ENCODE peak calls at places on chromosomes 6 and 20, in nine cellular contexts. L, T, J, W, I, A, Y, H and R are unnamed samples.

GRCh38 chr6:109222848-109223247 is 127.5 kb downstream of the CEP57L1 start:
- DNase-seq in L (no peak), W (no peak), J (no peak), H (no peak), A (no peak), Y (no peak), T (no peak), I (no peak), R (no peak)

GRCh38 chr20:25280051-25280573 is 32.2 kb downstream of the PYGB start:
- DNase-seq in L (no peak), W (no peak), J (no peak), I (no peak), T (no peak), H (no peak), Y (no peak), A (no peak), R (no peak)

GRCh38 chr20:1003920-1004697 is 2.0 kb upstream of the RSPO4 start:
- DNase-seq in I (no peak), L (no peak), T (no peak), J (no peak), H (no peak), Y (no peak), W (no peak), A (no peak), R (no peak)

GRCh38 chr6:152950240-152950639 is 32.6 kb downstream of the FBXO5 start:
- DNase-seq in L (no peak), Y (no peak), T (no peak), A (no peak), W (no peak), J (no peak), I (no peak), H (no peak), R (no peak)

GRCh38 chr6:14883921-14884320 is 361.9 kb upstream of the JARID2 start:
- DNase-seq in A (no peak), Y (peak), I (peak), W (no peak), T (no peak), J (no peak), H (peak), L (no peak), R (peak)

GRCh38 chr6:5365430-5366195 is 104.3 kb downstream of the FARS2 start:
- DNase-seq in L (no peak), J (no peak), I (no peak), Y (no peak), W (no peak), T (no peak), H (no peak), A (no peak), R (no peak)

GRCh38 chr20:32535316-32535952 is 49.7 kb downstream of the NOL4L start:
- DNase-seq in H (no peak), T (no peak), Y (no peak), A (no peak), J (no peak), W (no peak), L (no peak), I (no peak), R (no peak)

GRCh38 chr6:109503327-109504224 is 20.6 kb upstream of the ZBTB24 start:
- DNase-seq in Y (no peak), W (no peak), I (no peak), J (no peak), H (no peak), L (no peak), A (no peak), T (no peak), R (peak)

GRCh38 chr6:9155836-9156235 is 720.5 kb upstream of the SLC35B3 start:
- DNase-seq in I (no peak), H (no peak), A (no peak), T (no peak), J (no peak), L (no peak), Y (no peak), W (no peak), R (no peak)

GRCh38 chr20:25308671-25309394 is 60.9 kb downstream of the PYGB start:
- DNase-seq in W (peak), I (no peak), T (no peak), Y (no peak), J (peak), H (peak), L (peak), A (peak), R (peak)

GRCh38 chr20:41031243-41031619 is 2.6 kb downstream of the TOP1 start:
- DNase-seq in L (no peak), T (no peak), A (no peak), H (no peak), Y (no peak), W (no peak), J (no peak), I (no peak), R (no peak)

GRCh38 chr20:47231382-47232042 is 125.0 kb downstream of the ZMYND8 start:
- DNase-seq in J (no peak), L (peak), W (peak), T (no peak), Y (no peak), I (no peak), A (no peak), H (peak), R (peak)

GRCh38 chr20:3826420-3826819 is 6.1 kb downstream of the AP5S1 start:
- DNase-seq in J (no peak), I (no peak), W (no peak), T (no peak), L (no peak), A (no peak), H (no peak), Y (no peak), R (no peak)

GRCh38 chr6:142542704-142543233 is 241.0 kb downstream of the ADGRG6 start:
- DNase-seq in L (peak), A (peak), H (peak), W (peak), J (peak), T (no peak), I (peak), Y (peak), R (peak)

GRCh38 chr6:56863366-56863765 is 91.5 kb upstream of the BEND6 start:
- DNase-seq in J (no peak), T (no peak), A (peak), W (peak), H (peak), Y (peak), L (peak), I (no peak), R (peak)

GRCh38 chr6:12150812-12151432 is 138.8 kb downstream of the HIVEP1 start:
- DNase-seq in A (peak), J (peak), L (no peak), Y (no peak), W (no peak), H (peak), T (no peak), I (peak), R (no peak)

GRCh38 chr20:63534831-63535651 is 2.1 kb downstream of the PTK6 start:
- DNase-seq in T (no peak), L (no peak), I (no peak), W (no peak), H (peak), J (no peak), A (no peak), Y (no peak), R (peak)

GRCh38 chr6:89566011-89566775 is 72.4 kb downstream of the LYRM2 start:
- DNase-seq in W (no peak), I (no peak), Y (no peak), T (no peak), L (no peak), A (no peak), J (no peak), H (no peak), R (no peak)

GRCh38 chr20:1489764-1490436 is 1.3 kb downstream of the SIRPB2 start:
- DNase-seq in H (peak), L (no peak), J (peak), W (no peak), A (no peak), T (no peak), Y (peak), I (no peak), R (peak)

GRCh38 chr6:95117236-95117635 is 460.1 kb upstream of the MANEA start:
- DNase-seq in L (no peak), J (peak), I (no peak), T (no peak), Y (no peak), A (no peak), H (no peak), W (no peak), R (no peak)